ENCODE peak calls at places on chromosomes 7 and 10, in eight cellular contexts. G is HFF-Myc, W is HepG2, B is kidney, U is astrocyte of the spinal cord, S is Peyer's patch, X is uterus, P is testis. F is an unnamed sample.

GRCh38 chr7:36076073-36076472 is 77.0 kb upstream of the EEPD1 start:
- DNase-seq in G (no peak), W (no peak), B (no peak), U (no peak), S (no peak), X (no peak), P (no peak), F (no peak)

GRCh38 chr10:36188461-36188860 is 546.4 kb upstream of the FZD8 start:
- DNase-seq in G (no peak), W (no peak), B (no peak), U (peak), S (no peak), X (no peak), P (no peak), F (no peak)

GRCh38 chr10:34598972-34599371 is 216.1 kb downstream of the PARD3 start:
- DNase-seq in G (no peak), W (no peak), B (no peak), U (peak), S (no peak), X (no peak), P (no peak), F (no peak)

GRCh38 chr10:7302393-7303054 is 108.3 kb downstream of the SFMBT2 start:
- DNase-seq in G (no peak), W (no peak), B (no peak), U (peak), S (no peak), X (peak), P (no peak), F (no peak)

GRCh38 chr7:84139986-84140729 is 54.4 kb downstream of the SEMA3A start:
- DNase-seq in G (no peak), W (peak), B (no peak), U (peak), S (no peak), X (no peak), P (no peak), F (no peak)

GRCh38 chr10:28883741-28884443 is 206.6 kb downstream of the BAMBI start:
- DNase-seq in G (no peak), W (no peak), B (no peak), U (no peak), S (no peak), X (no peak), P (no peak), F (no peak)

GRCh38 chr10:14500172-14500765 is 169.5 kb upstream of the FRMD4A start:
- DNase-seq in G (no peak), W (no peak), B (no peak), U (no peak), S (peak), X (no peak), P (no peak), F (no peak)

GRCh38 chr10:51758366-51758765 is 59.0 kb upstream of the CSTF2T start:
- DNase-seq in G (no peak), W (no peak), B (no peak), U (no peak), S (no peak), X (no peak), P (no peak), F (no peak)

GRCh38 chr10:49281461-49281860 is 17.5 kb upstream of the C10orf71 start:
- DNase-seq in G (no peak), W (no peak), B (no peak), U (no peak), S (no peak), X (no peak), P (peak), F (no peak)

GRCh38 chr7:7489546-7489945 is 46.1 kb downstream of the COL28A1 start:
- DNase-seq in G (no peak), W (no peak), B (no peak), U (no peak), S (no peak), X (no peak), P (no peak), F (no peak)

GRCh38 chr10:70753841-70754621 is 31.1 kb downstream of the TBATA start:
- DNase-seq in G (no peak), W (no peak), B (peak), U (peak), S (peak), X (no peak), P (no peak), F (peak)

GRCh38 chr7:19713676-19714075 is 4.8 kb upstream of the POLR1F start:
- DNase-seq in G (no peak), W (peak), B (no peak), U (peak), S (no peak), X (no peak), P (peak), F (no peak)

GRCh38 chr7:115297651-115298050 is 375.8 kb downstream of the MDFIC start:
- DNase-seq in G (peak), W (no peak), B (peak), U (peak), S (no peak), X (no peak), P (peak), F (no peak)

GRCh38 chr10:100873825-100874326 is 38.9 kb upstream of the SLF2 start:
- DNase-seq in G (no peak), W (no peak), B (no peak), U (no peak), S (no peak), X (no peak), P (no peak), F (no peak)

GRCh38 chr10:101758858-101759257 is 17.1 kb downstream of the FGF8 start:
- DNase-seq in G (no peak), W (no peak), B (no peak), U (no peak), S (no peak), X (no peak), P (no peak), F (no peak)

DNA sequence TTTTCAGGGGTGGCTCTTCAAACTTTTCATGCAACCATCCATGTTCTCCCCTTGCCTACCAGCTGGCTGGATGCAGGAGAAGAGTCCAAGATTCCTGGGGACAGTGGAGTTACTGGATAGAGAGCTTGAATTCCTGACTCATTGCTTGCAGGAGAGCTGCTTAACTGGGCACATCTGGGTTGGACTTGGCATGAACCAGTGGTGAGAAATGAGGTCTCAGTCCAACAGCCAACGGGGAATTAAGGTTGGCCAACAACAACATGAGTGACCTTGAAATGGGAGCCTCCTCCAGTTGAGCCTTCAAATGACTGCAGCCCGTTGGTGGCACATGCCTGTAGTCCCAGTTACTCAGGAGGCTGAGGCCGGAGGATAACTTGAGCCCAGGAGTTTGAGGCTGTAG is 58.1 kb upstream of the OPN4 start:
- DNase-seq in G (no peak), W (no peak), B (no peak), U (no peak), S (no peak), X (no peak), P (no peak), F (no peak)
- TF ChIP-seq CTCF in G (no peak), W (no peak), B (no peak), U (no peak), S (no peak), X (no peak), P (no peak), F (no peak)

DNA sequence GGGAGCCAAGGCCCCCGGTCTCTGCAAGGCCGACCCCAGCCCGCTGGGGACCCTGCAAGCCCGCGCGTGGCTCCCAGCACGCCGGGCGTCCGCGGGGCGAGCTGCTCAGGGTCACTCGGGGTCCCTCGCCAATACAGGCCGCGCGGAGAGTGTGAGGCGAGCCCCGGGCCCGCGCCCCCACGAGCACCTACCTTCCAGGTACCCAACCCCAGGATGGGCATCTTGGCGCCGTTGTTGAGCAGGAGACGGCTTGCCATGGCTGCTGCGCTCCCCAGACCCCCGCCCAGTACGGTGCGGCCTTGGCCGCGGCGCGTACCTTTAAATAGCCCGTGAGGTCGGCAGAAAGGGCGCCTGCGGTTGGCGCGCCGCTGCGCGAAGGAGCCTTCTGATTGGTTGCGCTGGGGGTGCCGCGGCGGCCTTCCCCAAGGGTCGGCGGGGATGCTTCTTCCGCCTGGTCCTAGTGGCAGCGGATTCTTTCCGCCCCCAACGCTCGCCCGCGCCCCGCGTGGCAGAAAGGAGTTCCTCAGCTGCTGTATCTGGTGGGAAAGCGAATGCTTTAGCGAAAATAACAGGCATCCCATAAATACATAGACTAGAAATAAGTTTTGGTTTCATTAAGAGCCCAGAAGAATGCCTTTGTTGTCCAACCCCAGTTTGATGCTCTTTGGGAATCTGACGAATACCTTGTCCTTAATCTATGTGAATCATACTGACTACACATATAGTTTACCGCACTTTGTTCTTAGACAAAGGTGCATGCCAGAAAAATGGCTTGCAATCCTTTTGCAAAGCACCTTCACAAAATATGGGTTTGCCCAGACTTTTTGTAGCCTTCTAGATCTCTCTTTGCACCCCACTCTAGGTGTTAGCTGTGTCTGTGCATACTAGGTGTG is at the start of gene AKR1B1:
- DNase-seq in G (peak), W (peak), B (peak), U (peak), S (peak), X (peak), P (peak), F (peak)
- TF ChIP-seq CTCF in G (peak), W (peak), B (peak), U (peak), S (peak), X (peak), P (peak), F (peak)

GRCh38 chr7:140304071-140304799 is 94.1 kb downstream of the SLC37A3 start:
- DNase-seq in G (peak), W (peak), B (no peak), U (peak), S (no peak), X (no peak), P (no peak), F (no peak)
- TF ChIP-seq CTCF in G (peak), W (peak), B (peak), U (no peak), S (peak), X (no peak), P (no peak), F (peak)

GRCh38 chr10:82796510-82796909 is 921.5 kb downstream of the NRG3 start:
- DNase-seq in G (no peak), W (no peak), B (no peak), U (peak), S (no peak), X (no peak), P (no peak), F (no peak)
- TF ChIP-seq CTCF in G (peak), W (no peak), B (peak), U (peak), S (no peak), X (no peak), P (peak), F (no peak)

DNA sequence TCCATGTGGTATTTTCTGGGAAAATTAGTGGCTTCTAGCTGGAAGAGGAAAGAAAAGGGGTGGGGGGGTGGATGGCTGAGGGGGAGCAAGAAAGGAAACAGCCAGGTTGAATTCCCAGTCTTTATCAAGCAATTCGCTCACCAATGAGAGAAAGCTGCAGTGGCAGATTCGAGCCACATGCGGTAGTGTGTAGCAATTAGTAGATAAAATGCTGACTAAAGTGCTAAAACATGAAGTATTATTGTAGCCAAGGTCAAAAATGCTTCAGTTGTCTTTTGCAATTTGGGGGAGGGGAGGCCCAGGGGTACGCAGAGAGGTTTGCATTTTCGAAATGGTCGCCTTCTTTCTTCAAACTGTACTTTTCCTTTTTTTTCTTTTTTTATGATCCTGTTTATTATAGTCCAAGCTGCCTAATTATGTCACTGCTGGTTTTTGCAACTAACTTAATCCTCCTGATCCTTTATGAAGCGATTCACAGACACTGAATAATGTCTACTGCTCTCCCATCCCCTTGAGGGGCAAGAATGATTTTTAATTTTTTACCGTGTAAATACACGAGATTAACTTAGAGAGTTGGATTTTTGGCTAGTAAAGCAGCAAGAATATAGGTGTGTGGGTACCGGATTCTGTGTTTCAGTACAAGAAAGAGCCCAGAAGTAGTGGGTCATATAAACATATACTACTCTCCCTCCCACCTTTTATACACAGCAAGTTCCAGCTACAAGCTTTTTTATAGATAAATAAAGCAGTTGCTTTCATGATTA is 3.6 kb upstream of the ARID5B start:
- DNase-seq in G (no peak), W (no peak), B (no peak), U (peak), S (no peak), X (peak), P (peak), F (no peak)
- TF ChIP-seq CTCF in G (no peak), W (no peak), B (peak), U (peak), S (peak), X (peak), P (no peak), F (peak)

GRCh38 chr7:4131043-4131442 is 551.1 kb upstream of the FOXK1 start:
- DNase-seq in G (no peak), W (no peak), B (peak), U (no peak), S (no peak), X (no peak), P (no peak), F (peak)
- TF ChIP-seq CTCF in G (no peak), W (no peak), B (no peak), U (no peak), S (no peak), X (no peak), P (no peak), F (no peak)

GRCh38 chr7:64945481-64945756 is 42.3 kb downstream of the ZNF273 start:
- DNase-seq in G (no peak), W (no peak), B (no peak), U (no peak), S (no peak), X (no peak), P (no peak), F (no peak)

GRCh38 chr7:64945776-64946175 is 42.7 kb downstream of the ZNF273 start:
- DNase-seq in G (no peak), W (no peak), B (no peak), U (no peak), S (no peak), X (no peak), P (no peak), F (no peak)

GRCh38 chr7:64951250-64951848 is 39.5 kb downstream of the ZNF117 start:
- DNase-seq in G (peak), W (peak), B (no peak), U (peak), S (no peak), X (no peak), P (no peak), F (no peak)

GRCh38 chr7:64947252-64948000 is 43.4 kb downstream of the ZNF117 start:
- DNase-seq in G (no peak), W (no peak), B (peak), U (no peak), S (no peak), X (no peak), P (no peak), F (no peak)

DNA sequence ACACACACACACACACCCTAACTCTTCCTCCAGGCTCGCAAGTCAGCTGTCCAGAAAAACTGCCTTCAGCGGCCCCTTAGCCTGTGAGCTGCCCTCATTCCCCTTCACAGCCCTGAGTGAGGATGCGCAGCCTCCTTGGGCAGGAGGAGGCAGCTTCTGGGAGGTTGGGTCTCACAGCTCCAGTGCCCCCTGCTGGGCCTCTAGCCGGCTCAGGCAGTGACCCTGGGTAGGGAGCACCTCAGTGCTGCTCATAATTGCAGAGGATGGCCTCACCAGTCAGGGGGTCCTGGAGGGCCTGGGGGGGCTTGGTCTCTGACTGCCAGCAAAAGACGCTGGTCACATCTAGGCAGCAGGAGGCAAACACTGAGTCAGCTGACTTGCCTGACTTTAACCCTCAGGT is 43.7 kb downstream of the ZNF273 start:
- DNase-seq in G (no peak), W (peak), B (no peak), U (no peak), S (no peak), X (no peak), P (peak), F (no peak)
- TF ChIP-seq CTCF in G (peak), W (peak), B (no peak), U (no peak), S (no peak), X (no peak), P (no peak), F (no peak)

GRCh38 chr7:143490719-143491306 is 13.1 kb downstream of the TAS2R41 start:
- DNase-seq in G (no peak), W (peak), B (no peak), U (no peak), S (no peak), X (no peak), P (no peak), F (no peak)
- TF ChIP-seq CTCF in G (peak), W (peak), B (peak), U (peak), S (peak), X (no peak), P (no peak), F (peak)

F was measured in spleen.